ENCODE peak calls at places on chromosomes 5 and 9, in six cellular contexts. R is heart right ventricle; C is nephron progenitor cell; Z is amygdala; V is stimulated activated CD8-positive, alpha-beta memory T cell treated with anti-CD3 and anti-CD28 coated beads, Interleukin-15, amount 100 ng/mL, for 24 hours; S is NCI-H510A. D is an unnamed sample.

GRCh38 chr9:79742145-79742820 is 170.5 kb downstream of the TLE4 start:
- DNase-seq in R (no peak), C (no peak), Z (no peak), V (no peak), S (no peak), D (no peak)

GRCh38 chr5:45795458-45795857 is 99.3 kb upstream of the HCN1 start:
- DNase-seq in R (no peak), C (no peak), Z (no peak), V (no peak), S (no peak), D (no peak)

GRCh38 chr5:77518304-77518703 is 26.2 kb upstream of the WDR41 start:
- DNase-seq in R (no peak), C (no peak), Z (no peak), V (no peak), S (no peak), D (no peak)

GRCh38 chr9:26043431-26043830 is 365.2 kb upstream of the TUSC1 start:
- DNase-seq in R (no peak), C (no peak), Z (no peak), V (no peak), S (no peak), D (no peak)

GRCh38 chr5:143061161-143061945 is 291.2 kb downstream of the ARHGAP26 start:
- DNase-seq in R (no peak), C (no peak), Z (no peak), V (no peak), S (no peak), D (no peak)

GRCh38 chr5:152505442-152506042 is 100.5 kb upstream of the NMUR2 start:
- DNase-seq in R (no peak), C (peak; percentile 54), Z (peak; percentile 9), V (no peak), S (peak; percentile 5), D (peak; percentile 58)

GRCh38 chr5:178384815-178385471 is 152.3 kb upstream of the PHYKPL start:
- DNase-seq in R (no peak), C (no peak), Z (no peak), V (no peak), S (no peak), D (peak; percentile 19)

GRCh38 chr9:7228786-7229185 is 471.0 kb downstream of the KDM4C start:
- DNase-seq in R (no peak), C (no peak), Z (no peak), V (no peak), S (no peak), D (no peak)

GRCh38 chr9:137757139-137757538 is 120.4 kb upstream of the CACNA1B start:
- DNase-seq in R (peak; percentile 60), C (no peak), Z (no peak), V (no peak), S (no peak), D (no peak)

GRCh38 chr9:88809371-88809770 is 181.9 kb upstream of the S1PR3 start:
- DNase-seq in R (no peak), C (no peak), Z (no peak), V (no peak), S (no peak), D (no peak)

GRCh38 chr9:98707158-98708102 is 1.3 kb downstream of the GABBR2 start:
- DNase-seq in R (peak; percentile 29), C (peak; percentile 82), Z (peak; percentile 61), V (no peak), S (peak; percentile 70), D (peak; percentile 96)

GRCh38 chr9:129483467-129484324 is 137.2 kb downstream of the C9orf50 start:
- DNase-seq in R (peak; percentile 83), C (peak; percentile 50), Z (peak; percentile 71), V (no peak), S (peak; percentile 39), D (peak; percentile 89)

GRCh38 chr9:131096490-131097258 is at the start of gene AIF1L:
- DNase-seq in R (peak; percentile 38), C (peak; percentile 75), Z (no peak), V (no peak), S (peak; percentile 94), D (peak; percentile 75)

GRCh38 chr5:171945476-171945875 is 61.0 kb downstream of the FBXW11 start:
- DNase-seq in R (no peak), C (no peak), Z (no peak), V (no peak), S (no peak), D (no peak)

GRCh38 chr9:33289501-33289900 is 815 bp upstream of the NFX1 start:
- DNase-seq in R (peak; percentile 13), C (peak; percentile 13), Z (peak; percentile 33), V (no peak), S (no peak), D (peak; percentile 15)

GRCh38 chr5:11619339-11620028 is 284.8 kb downstream of the CTNND2 start:
- DNase-seq in R (no peak), C (no peak), Z (no peak), V (no peak), S (no peak), D (peak; percentile 32)

GRCh38 chr9:128159073-128159783 is 837 bp upstream of the BBLN start:
- DNase-seq in R (no peak), C (no peak), Z (no peak), V (peak; percentile 8), S (no peak), D (no peak)

GRCh38 chr5:54087436-54087835 is 222.9 kb downstream of the ARL15 start:
- DNase-seq in R (no peak), C (no peak), Z (no peak), V (no peak), S (no peak), D (no peak)

GRCh38 chr5:173855162-173855994 is 32.8 kb upstream of the CPEB4 start:
- DNase-seq in R (no peak), C (peak; percentile 20), Z (no peak), V (no peak), S (no peak), D (peak; percentile 17)

GRCh38 chr5:68245325-68245724 is 29.8 kb downstream of the PIK3R1 start:
- DNase-seq in R (no peak), C (no peak), Z (no peak), V (no peak), S (no peak), D (peak; percentile 50)

GRCh38 chr5:4584982-4585381 is 555.1 kb upstream of the ADAMTS16 start:
- DNase-seq in R (no peak), C (no peak), Z (no peak), V (no peak), S (no peak), D (no peak)

GRCh38 chr5:132445930-132446329 is 44.6 kb downstream of the IRF1 start:
- DNase-seq in R (no peak), C (no peak), Z (no peak), V (no peak), S (no peak), D (no peak)

D was measured in retina.